ENCODE peak calls at places on chromosomes 7 and 10, in eight cellular contexts. M is astrocyte of the spinal cord; S is effector memory CD4-positive, alpha-beta T cell; K is astrocyte; R is GM13977; O is AG04449; P is neuronal stem cell; Y is putamen. D is an unnamed sample.
A peak's percentile ranks its signal among the peaks of the same experiment; 100 is the strongest.

GRCh38 chr10:59905066-59905734 is 1.2 kb downstream of the CCDC6 start:
- DNase-seq in R (peak; percentile 79), M (no peak), P (no peak), K (peak; percentile 16), S (no peak), O (no peak), Y (no peak), D (peak; percentile 9)

GRCh38 chr10:94546616-94547175 is 1.1 kb downstream of the HELLS start:
- DNase-seq in S (no peak), Y (no peak), R (peak; percentile 13), M (peak; percentile 14), P (no peak), K (peak; percentile 4), O (no peak), D (no peak)

GRCh38 chr10:126131338-126131737 is 235.0 kb downstream of the FANK1 start:
- DNase-seq in P (no peak), K (peak; percentile 47), R (no peak), O (no peak), S (no peak), M (no peak), Y (no peak), D (no peak)

GRCh38 chr10:77156406-77156879 is 481.2 kb downstream of the KCNMA1 start:
- DNase-seq in M (peak; percentile 77), R (no peak), K (peak; percentile 77), S (no peak), O (no peak), Y (no peak), P (no peak), D (peak; percentile 85)

GRCh38 chr7:144006029-144006428 is 5.9 kb downstream of the OR6B1 start:
- DNase-seq in R (no peak), M (no peak), S (no peak), O (no peak), P (no peak), K (no peak), Y (no peak), D (no peak)

GRCh38 chr7:43113622-43114450 is 1.4 kb downstream of the HECW1 start:
- DNase-seq in R (no peak), S (no peak), Y (no peak), O (no peak), P (no peak), K (no peak), M (no peak), D (no peak)

GRCh38 chr10:69384320-69384719 is 32.4 kb downstream of the TACR2 start:
- DNase-seq in M (no peak), R (no peak), K (no peak), S (no peak), Y (no peak), P (no peak), O (no peak), D (no peak)

GRCh38 chr10:73875139-73875475 is 752 bp upstream of the CAMK2G start:
- DNase-seq in S (no peak), M (no peak), O (no peak), Y (no peak), K (no peak), P (no peak), R (peak; percentile 69), D (no peak)

GRCh38 chr10:119135517-119135890 is 30.0 kb downstream of the SFXN4 start:
- DNase-seq in K (no peak), O (no peak), R (no peak), Y (no peak), M (no peak), P (no peak), S (no peak), D (no peak)

GRCh38 chr10:31320179-31320597 is 1.2 kb downstream of the ZEB1 start:
- DNase-seq in S (peak; percentile 41), M (peak; percentile 50), O (no peak), P (peak; percentile 35), R (peak; percentile 45), Y (peak; percentile 10), K (peak; percentile 33), D (no peak)

GRCh38 chr7:140263277-140263676 is 86.5 kb upstream of the KDM7A start:
- DNase-seq in S (peak; percentile 17), K (no peak), R (no peak), O (no peak), Y (no peak), P (no peak), M (no peak), D (no peak)

GRCh38 chr10:101466016-101466912 is 112.3 kb downstream of the BTRC start:
- DNase-seq in R (no peak), O (no peak), S (no peak), Y (no peak), P (peak; percentile 78), K (no peak), M (no peak), D (no peak)

GRCh38 chr10:129820451-129820850 is 143.6 kb downstream of the EBF3 start:
- DNase-seq in K (no peak), P (no peak), S (no peak), O (no peak), R (no peak), M (no peak), Y (no peak), D (no peak)

GRCh38 chr7:130346339-130346905 is 1.8 kb downstream of the CPA5 start:
- DNase-seq in Y (no peak), O (no peak), R (no peak), M (no peak), S (no peak), K (no peak), P (no peak), D (no peak)

GRCh38 chr7:74365320-74366022 is 76.3 kb downstream of the CLIP2 start:
- DNase-seq in M (peak; percentile 39), S (no peak), K (peak; percentile 21), Y (peak; percentile 80), O (no peak), R (no peak), P (peak; percentile 73), D (peak; percentile 79)

GRCh38 chr7:95780665-95781064 is 8.3 kb downstream of the DYNC1I1 start:
- DNase-seq in R (no peak), K (no peak), O (no peak), M (no peak), S (no peak), P (no peak), Y (no peak), D (no peak)

D was measured in brain microvascular endothelial cell.